ENCODE peak calls at places on chromosomes 13 and 19, in six cellular contexts. W, H, D, N, T and I are unnamed samples. For H3K36me3, the result is how much of the 10 kb centered on the place peaks cover.

GRCh38 chr13:67023088-67023893 is 206.8 kb downstream of the PCDH9 start:
- DNase-seq in N (peak), H (no peak), W (peak), T (peak), D (peak), I (no peak)

GRCh38 chr13:83796364-83796763 is 85.9 kb downstream of the SLITRK1 start:
- DNase-seq in W (no peak), H (no peak), D (no peak), N (no peak), T (no peak), I (no peak)

GRCh38 chr19:22619371-22619770 is 14.8 kb upstream of the ZNF492 start:
- DNase-seq in D (no peak), T (no peak), W (no peak), N (no peak), H (no peak), I (no peak)

GRCh38 chr19:6227156-6227940 is 52.4 kb downstream of the MLLT1 start:
- DNase-seq in W (no peak), D (no peak), T (no peak), N (no peak), H (no peak), I (peak)

GRCh38 chr19:5308471-5309437 is 31.9 kb downstream of the PTPRS start:
- DNase-seq in W (no peak), N (no peak), T (no peak), H (no peak), D (peak), I (no peak)

GRCh38 chr13:34469212-34469983 is 472.7 kb upstream of the NBEA start:
- DNase-seq in T (no peak), D (peak), W (no peak), H (no peak), N (peak), I (no peak)

GRCh38 chr19:10069046-10069445 is 17.1 kb upstream of the SHFL start:
- DNase-seq in W (no peak), T (no peak), D (no peak), H (no peak), N (peak), I (no peak)

GRCh38 chr19:49651029-49651825 is 9.2 kb downstream of the SCAF1 start:
- DNase-seq in N (no peak), H (no peak), W (no peak), D (no peak), T (no peak), I (peak)

GRCh38 chr19:41411682-41412265 is 14.2 kb downstream of the BCKDHA start:
- DNase-seq in H (no peak), W (no peak), N (no peak), T (no peak), D (no peak), I (no peak)

GRCh38 chr19:54574527-54575056 is 1.0 kb downstream of the LILRA2 start:
- DNase-seq in D (no peak), N (no peak), H (no peak), T (no peak), W (no peak), I (no peak)

GRCh38 chr13:47903836-47904235 is 97.2 kb downstream of the SUCLA2 start:
- DNase-seq in T (no peak), N (peak), H (no peak), W (no peak), D (peak), I (no peak)

GRCh38 chr13:49443327-49443688 is 556 bp downstream of the CAB39L start:
- DNase-seq in W (peak), H (no peak), T (no peak), N (peak), D (peak), I (peak)

GRCh38 chr13:101181076-101181685 is 235.1 kb downstream of the NALCN start:
- DNase-seq in H (no peak), D (peak), T (no peak), W (no peak), N (no peak), I (no peak)

GRCh38 chr13:21402586-21403307 is 56.4 kb downstream of the ZDHHC20 start:
- DNase-seq in H (no peak), D (peak), T (no peak), N (peak), W (no peak), I (no peak)

GRCh38 chr13:46296920-46297319 is 85.2 kb downstream of the LRRC63 start:
- DNase-seq in W (no peak), N (peak), D (peak), H (no peak), T (peak), I (no peak)

GRCh38 chr19:1072371-1073015 is 5.5 kb downstream of the ARHGAP45 start:
- DNase-seq in N (no peak), T (no peak), D (no peak), H (no peak), W (no peak), I (no peak)

GRCh38 chr19:56834564-56835375 is 5.8 kb downstream of the PEG3 start:
- DNase-seq in W (no peak), D (no peak), H (peak), T (no peak), N (no peak), I (no peak)

GRCh38 chr13:76383671-76384461 is 502.3 kb downstream of the KCTD12 start:
- DNase-seq in D (peak), W (no peak), H (no peak), N (peak), T (no peak), I (no peak)

GRCh38 chr19:5130371-5131030 is 161.6 kb downstream of the KDM4B start:
- DNase-seq in N (no peak), H (peak), D (no peak), T (no peak), W (no peak), I (no peak)

GRCh38 chr19:10625003-10625761 is at the start of gene SLC44A2:
- DNase-seq in W (peak), D (peak), H (peak), T (no peak), N (peak), I (peak)

GRCh38 chr19:7932276-7932929 is 6.5 kb upstream of the CTXN1 start:
- DNase-seq in T (no peak), W (no peak), D (no peak), N (no peak), H (no peak), I (peak)

GRCh38 chr13:51822106-51822840 is 18.3 kb upstream of the DHRS12 start:
- DNase-seq in H (peak), D (no peak), W (no peak), T (no peak), N (no peak), I (no peak)
- H3K4me3 ChIP-seq in H (no peak), D (no peak), W (no peak), T (no peak), N (no peak), I (no peak)

GRCh38 chr19:4115050-4115817 is 8.7 kb downstream of the MAP2K2 start:
- DNase-seq in D (no peak), N (no peak), W (no peak), H (peak), T (no peak), I (peak)

GRCh38 chr19:4113398-4114088 is 10.4 kb downstream of the MAP2K2 start:
- DNase-seq in N (no peak), W (no peak), H (peak), T (no peak), D (no peak), I (peak)

GRCh38 chr19:4114181-4114580 is 9.7 kb downstream of the MAP2K2 start:
- DNase-seq in H (no peak), W (no peak), D (no peak), T (no peak), N (no peak), I (peak)

GRCh38 chr19:4109626-4109945 is 14.3 kb downstream of the MAP2K2 start:
- DNase-seq in W (no peak), H (no peak), N (no peak), D (no peak), T (no peak), I (no peak)

GRCh38 chr19:4112367-4112766 is 11.6 kb downstream of the MAP2K2 start:
- DNase-seq in T (no peak), H (no peak), N (no peak), W (no peak), D (no peak), I (no peak)
- H3K36me3 ChIP-seq in T (half or more), H (half or more), N (under half), W (under half), D (under half), I (under half)

DNA sequence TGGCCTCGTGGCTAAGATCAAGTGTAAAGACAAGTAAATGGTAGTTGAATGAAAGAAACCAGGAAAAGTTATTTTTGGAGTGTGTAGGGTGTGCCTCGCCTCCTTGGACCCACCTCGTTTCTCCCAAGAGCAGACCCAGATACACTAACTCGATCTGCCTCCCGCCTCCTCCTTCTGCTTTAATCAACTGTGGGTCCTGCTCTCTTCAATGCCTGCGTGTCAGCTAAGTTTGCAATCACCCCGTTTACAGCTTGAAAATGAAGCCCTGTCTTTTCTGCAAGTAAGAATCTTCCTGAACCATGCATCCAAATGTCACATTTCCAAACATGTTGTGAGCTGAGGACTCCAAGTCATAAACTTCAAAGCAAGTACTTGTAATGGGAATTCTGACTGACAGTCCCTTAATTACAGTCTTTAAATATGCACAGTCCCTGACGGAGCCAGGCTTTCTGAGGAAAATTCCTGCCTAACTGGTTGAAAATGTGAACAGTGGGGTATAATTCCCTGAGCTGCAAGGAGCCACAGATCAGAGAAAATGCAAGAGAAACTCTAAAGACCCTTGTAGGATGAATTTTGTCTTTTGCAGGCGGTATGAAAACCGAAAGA is 154.9 kb upstream of the UQCRFS1 start:
- DNase-seq in D (no peak), T (no peak), N (no peak), W (no peak), H (no peak), I (peak)
- H3K4me3 ChIP-seq in D (no peak), T (no peak), N (no peak), W (no peak), H (no peak), I (no peak)

GRCh38 chr19:19650331-19650730 is 6.9 kb upstream of the GMIP start:
- DNase-seq in T (no peak), W (no peak), D (no peak), N (no peak), H (no peak), I (peak)

GRCh38 chr19:19649159-19649558 is 5.7 kb upstream of the GMIP start:
- DNase-seq in W (no peak), N (no peak), H (no peak), D (no peak), T (no peak), I (no peak)

GRCh38 chr19:19652482-19653295 is 9.2 kb upstream of the GMIP start:
- DNase-seq in D (no peak), T (no peak), H (no peak), W (no peak), N (peak), I (peak)

GRCh38 chr19:19649580-19649995 is 6.1 kb upstream of the GMIP start:
- DNase-seq in H (no peak), W (no peak), T (no peak), D (no peak), N (no peak), I (peak)

GRCh38 chr19:19651076-19651475 is 7.6 kb upstream of the GMIP start:
- DNase-seq in T (no peak), N (no peak), W (no peak), H (no peak), D (no peak), I (peak)
- H3K36me3 ChIP-seq in T (half or more), N (half or more), W (under half), H (half or more), D (under half), I (half or more)

DNA sequence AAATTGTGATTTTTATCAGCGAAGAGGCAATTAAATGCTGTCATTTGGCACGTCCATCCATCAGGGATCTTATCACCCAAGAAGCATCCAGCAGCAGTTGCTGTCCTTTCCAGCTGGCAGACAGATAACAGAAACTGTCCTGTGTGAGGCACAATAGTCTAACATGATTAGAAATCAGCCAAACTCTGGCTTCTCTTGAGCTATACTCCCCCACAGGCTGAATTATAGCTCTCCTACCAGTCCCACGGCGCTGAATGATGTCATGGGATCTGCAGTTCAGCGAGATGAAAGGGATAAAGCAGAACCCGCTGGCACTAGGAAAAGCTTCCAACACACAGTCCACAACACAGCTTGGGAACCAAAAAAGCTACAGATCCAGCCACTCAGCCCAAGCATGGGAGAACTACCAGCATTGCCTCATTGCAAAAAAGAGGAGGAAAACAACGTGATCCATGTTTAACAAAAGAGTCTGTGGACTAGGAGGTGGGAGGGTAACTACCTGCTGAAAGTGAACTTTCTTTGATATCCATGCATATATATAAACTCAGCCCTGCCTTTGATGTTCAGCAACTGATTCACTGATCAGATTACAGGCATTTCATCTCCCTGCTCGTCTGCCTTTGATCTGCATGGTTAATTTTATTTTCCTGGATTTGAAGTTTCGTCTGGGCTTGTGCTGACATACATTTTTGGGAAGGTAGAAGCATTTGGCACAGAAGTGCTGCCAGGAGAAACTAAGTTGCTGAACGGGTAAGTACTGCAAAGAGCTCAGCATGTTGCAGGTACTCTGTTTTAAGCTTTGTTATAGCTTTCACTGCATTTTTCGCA is at the start of gene TNFRSF19:
- DNase-seq in H (peak), T (no peak), D (peak), N (peak), W (peak), I (no peak)
- H3K4me3 ChIP-seq in H (peak), T (no peak), D (peak), N (peak), W (peak), I (no peak)

GRCh38 chr13:110480161-110480560 is 81.4 kb downstream of the RAB20 start:
- DNase-seq in D (no peak), W (no peak), H (no peak), N (no peak), T (no peak), I (no peak)

GRCh38 chr13:110479648-110480047 is 81.9 kb downstream of the RAB20 start:
- DNase-seq in N (no peak), W (peak), H (no peak), D (no peak), T (no peak), I (no peak)

GRCh38 chr13:110477711-110478245 is 83.7 kb downstream of the RAB20 start:
- DNase-seq in T (no peak), W (no peak), H (no peak), N (no peak), D (no peak), I (no peak)

GRCh38 chr13:110478405-110479214 is 82.9 kb downstream of the RAB20 start:
- DNase-seq in N (no peak), W (no peak), T (no peak), H (no peak), D (no peak), I (no peak)

GRCh38 chr13:110479215-110479545 is 82.3 kb downstream of the RAB20 start:
- DNase-seq in H (no peak), T (no peak), W (no peak), N (no peak), D (no peak), I (no peak)
- H3K36me3 ChIP-seq in H (under half), T (under half), W (under half), N (under half), D (half or more), I (under half)

DNA sequence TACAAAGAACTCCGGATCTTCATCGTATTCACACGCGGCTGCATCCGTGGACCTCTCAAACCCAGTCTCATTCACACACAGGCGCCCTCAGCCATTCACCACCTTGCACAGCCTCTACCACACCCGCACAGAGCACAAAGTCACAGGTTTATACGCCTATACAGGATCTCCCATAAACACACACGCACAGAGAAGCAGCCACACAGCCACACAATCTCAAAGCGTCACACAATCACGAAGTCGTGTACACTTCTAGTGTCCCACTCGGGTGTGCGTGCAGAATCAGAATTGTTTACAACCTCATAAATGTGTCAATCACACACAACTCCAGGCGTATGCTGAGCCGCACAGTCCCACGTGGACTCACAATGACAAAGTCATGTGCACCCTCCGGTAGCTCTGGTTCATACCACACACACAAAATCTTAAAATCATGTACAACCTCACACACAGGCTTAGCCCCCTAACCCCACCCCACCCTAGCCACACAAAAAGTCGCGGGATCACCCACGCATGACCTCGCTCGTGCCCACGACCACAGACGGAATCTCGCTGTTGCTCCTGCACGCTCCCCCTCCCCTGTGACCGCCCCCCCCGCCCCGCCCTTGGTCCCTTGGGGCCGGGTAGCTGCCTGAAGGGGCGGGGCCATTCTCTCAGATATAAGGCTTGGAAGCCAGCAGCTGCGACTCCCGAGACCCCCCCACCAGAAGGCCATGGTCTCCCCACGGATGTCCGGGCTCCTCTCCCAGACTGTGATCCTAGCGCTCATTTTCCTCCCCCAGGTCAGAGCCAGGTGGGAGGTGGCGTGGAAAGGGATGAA is at the start of gene DLL3:
- DNase-seq in D (no peak), H (peak), W (peak), T (peak), N (peak), I (peak)
- H3K4me3 ChIP-seq in D (peak), H (peak), W (peak), T (no peak), N (peak), I (peak)